ENCODE peak calls at places on chromosomes 12 and 14, in seven cellular contexts. O is HFF-Myc, E is HCT116, A is esophagus muscularis mucosa, C is lower leg skin, K is fibroblast of lung, J is breast epithelium. Q is an unnamed sample.

GRCh38 chr14:92890830-92891598 is 31.9 kb upstream of the CHGA start:
- DNase-seq in O (no peak), E (no peak), A (no peak), C (peak), K (no peak), J (no peak), Q (no peak)

GRCh38 chr12:57771271-57771872 is 533 bp downstream of the METTL1 start:
- DNase-seq in O (peak), E (peak), A (peak), C (peak), K (peak), J (peak), Q (peak)

GRCh38 chr14:76955575-76956252 is 72.8 kb downstream of the IRF2BPL start:
- DNase-seq in O (no peak), E (no peak), A (no peak), C (no peak), K (peak), J (no peak), Q (peak)

GRCh38 chr14:77570706-77571293 is 45.6 kb downstream of the SPTLC2 start:
- DNase-seq in O (no peak), E (no peak), A (peak), C (no peak), K (no peak), J (no peak), Q (no peak)

GRCh38 chr14:69320581-69321365 is 60.8 kb downstream of the GALNT16 start:
- DNase-seq in O (no peak), E (no peak), A (no peak), C (peak), K (no peak), J (no peak), Q (no peak)

GRCh38 chr14:39055786-39056474 is 47.1 kb downstream of the SEC23A start:
- DNase-seq in O (no peak), E (peak), A (no peak), C (no peak), K (peak), J (no peak), Q (no peak)

GRCh38 chr14:55347040-55347439 is 64.6 kb downstream of the ATG14 start:
- DNase-seq in O (no peak), E (no peak), A (no peak), C (no peak), K (no peak), J (no peak), Q (no peak)

GRCh38 chr12:72472350-72472749 is 200.2 kb downstream of the TRHDE start:
- DNase-seq in O (no peak), E (no peak), A (no peak), C (no peak), K (no peak), J (no peak), Q (peak)

GRCh38 chr14:39467889-39468524 is 35.8 kb upstream of the FBXO33 start:
- DNase-seq in O (no peak), E (peak), A (no peak), C (no peak), K (peak), J (no peak), Q (peak)

GRCh38 chr12:3311027-3311402 is 180.0 kb upstream of the PRMT8 start:
- DNase-seq in O (no peak), E (peak), A (no peak), C (no peak), K (no peak), J (peak), Q (no peak)

GRCh38 chr12:75813066-75813465 is 218.5 kb downstream of the PHLDA1 start:
- DNase-seq in O (no peak), E (no peak), A (no peak), C (no peak), K (no peak), J (no peak), Q (no peak)

GRCh38 chr12:107411792-107412535 is 273.6 kb upstream of the PWP1 start:
- DNase-seq in O (peak), E (no peak), A (no peak), C (no peak), K (peak), J (no peak), Q (peak)

GRCh38 chr12:4979737-4980136 is 63.9 kb upstream of the KCNA5 start:
- DNase-seq in O (no peak), E (no peak), A (no peak), C (no peak), K (no peak), J (no peak), Q (no peak)

GRCh38 chr12:5964913-5965900 is 20.1 kb upstream of the ANO2 start:
- DNase-seq in O (no peak), E (no peak), A (peak), C (no peak), K (no peak), J (no peak), Q (peak)

GRCh38 chr14:103199141-103199540 is 75.9 kb downstream of the TNFAIP2 start:
- DNase-seq in O (no peak), E (no peak), A (no peak), C (no peak), K (peak), J (no peak), Q (peak)

GRCh38 chr14:63513756-63514155 is 29.4 kb downstream of the PPP2R5E start:
- DNase-seq in O (no peak), E (no peak), A (no peak), C (no peak), K (no peak), J (no peak), Q (no peak)

GRCh38 chr12:107339932-107340331 is 246.6 kb upstream of the CRY1 start:
- DNase-seq in O (no peak), E (no peak), A (no peak), C (no peak), K (no peak), J (no peak), Q (no peak)

GRCh38 chr12:95634622-95635621 is 83.6 kb upstream of the USP44 start:
- DNase-seq in O (no peak), E (no peak), A (no peak), C (peak), K (peak), J (no peak), Q (peak)

DNA sequence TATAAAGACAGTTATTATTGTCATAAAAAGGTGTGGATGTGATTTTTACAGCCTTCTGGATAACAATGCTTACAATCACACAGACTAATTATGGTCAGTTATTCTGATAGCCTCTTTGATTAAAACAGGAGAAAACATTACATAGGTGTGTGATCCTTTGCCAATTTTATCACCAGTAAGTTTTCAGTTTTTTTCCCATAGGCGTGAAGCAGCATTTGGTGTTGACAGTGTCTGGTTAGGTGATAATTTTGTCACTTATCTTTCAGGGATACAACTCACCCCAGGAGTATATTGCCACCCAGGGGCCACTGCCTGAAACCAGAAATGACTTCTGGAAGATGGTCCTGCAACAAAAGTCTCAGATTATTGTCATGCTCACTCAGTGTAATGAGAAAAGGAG is 208.8 kb downstream of the EPS8 start:
- DNase-seq in O (no peak), E (no peak), A (no peak), C (no peak), K (no peak), J (no peak), Q (no peak)
- TF ChIP-seq CTCF in O (no peak), E (peak), A (no peak), C (no peak), K (no peak), J (no peak), Q (no peak)

DNA sequence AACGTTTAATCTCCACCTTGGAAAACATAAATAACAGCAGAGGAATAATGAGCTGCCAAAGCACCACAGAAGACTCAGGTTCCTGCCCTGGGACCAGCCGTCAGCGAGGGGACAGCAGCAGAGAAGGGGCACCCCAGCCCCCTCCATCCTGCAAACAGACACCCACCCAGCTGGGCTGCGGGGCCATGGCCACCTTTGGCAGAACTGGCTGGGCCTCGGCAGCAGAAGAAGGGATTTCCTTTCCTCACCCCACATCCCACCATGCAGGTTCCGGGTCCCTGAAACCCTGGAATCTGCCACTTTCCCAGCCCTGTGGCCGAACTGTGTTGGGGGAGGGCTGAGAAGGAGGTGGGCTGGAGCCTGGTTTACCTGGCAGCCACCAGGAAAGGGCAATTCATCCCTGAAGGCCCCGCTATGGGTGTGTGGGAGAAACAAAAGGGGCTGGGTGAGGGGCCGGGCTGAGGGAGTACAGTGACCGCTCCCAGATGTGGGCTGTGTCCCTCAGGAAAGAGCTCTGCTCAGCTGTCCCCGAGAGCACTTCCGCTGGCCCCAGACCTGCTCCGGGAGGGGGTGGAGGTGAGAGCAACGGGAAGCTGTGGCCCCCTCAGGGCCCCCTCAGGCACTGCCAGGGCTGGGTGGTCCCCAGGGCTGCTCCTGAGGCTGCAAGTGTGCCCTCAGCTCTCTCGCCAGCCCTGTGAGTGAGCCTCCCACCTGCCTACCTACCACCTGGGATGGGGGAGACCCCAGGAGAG is 3.8 kb downstream of the PGF start:
- DNase-seq in O (no peak), E (no peak), A (no peak), C (no peak), K (no peak), J (no peak), Q (no peak)
- H3K4me3 ChIP-seq in O (peak), E (no peak), A (no peak), C (no peak), K (no peak), J (peak), Q (no peak)

GRCh38 chr14:37237735-37238200 is 40.0 kb downstream of the MIPOL1 start:
- DNase-seq in O (no peak), E (no peak), A (no peak), C (no peak), K (no peak), J (no peak), Q (peak)

GRCh38 chr14:37230551-37231194 is 32.9 kb downstream of the MIPOL1 start:
- DNase-seq in O (peak), E (peak), A (no peak), C (no peak), K (peak), J (no peak), Q (peak)

GRCh38 chr14:37237094-37237493 is 39.4 kb downstream of the MIPOL1 start:
- DNase-seq in O (no peak), E (no peak), A (no peak), C (no peak), K (no peak), J (no peak), Q (no peak)

GRCh38 chr14:37234222-37234621 is 36.5 kb downstream of the MIPOL1 start:
- DNase-seq in O (no peak), E (no peak), A (no peak), C (no peak), K (no peak), J (no peak), Q (no peak)

DNA sequence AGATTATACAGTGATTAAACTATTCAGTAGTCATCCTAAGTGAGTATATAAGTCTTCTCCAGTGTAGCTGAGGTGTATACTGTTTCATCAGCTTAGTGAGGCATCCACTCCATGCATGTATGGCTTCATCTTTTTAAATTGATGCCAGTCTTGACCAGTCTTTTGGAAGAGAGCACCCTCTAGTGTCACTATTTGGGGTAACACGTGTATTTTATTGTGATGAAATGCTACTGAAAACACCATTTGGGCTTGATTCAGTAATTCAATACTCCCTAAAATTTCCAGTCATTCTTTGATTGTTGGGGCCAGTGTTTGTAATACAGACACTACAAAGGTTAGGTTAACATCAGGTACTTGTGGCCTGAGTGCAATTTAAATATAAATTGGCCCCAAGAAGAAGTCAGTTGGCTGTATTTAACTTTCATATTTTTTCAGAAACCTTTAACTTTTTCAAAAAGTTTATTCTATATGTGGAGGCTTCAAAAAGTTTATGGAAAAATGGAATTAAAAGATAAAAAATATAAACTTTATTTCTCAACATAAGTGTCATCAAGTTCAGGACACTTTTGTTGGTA is 35.3 kb downstream of the MIPOL1 start:
- DNase-seq in O (peak), E (peak), A (no peak), C (no peak), K (peak), J (no peak), Q (peak)
- TF ChIP-seq CTCF in O (peak), E (peak), A (peak), C (no peak), K (peak), J (peak), Q (peak)

GRCh38 chr12:14239935-14240872 is 125.3 kb upstream of the ATF7IP start:
- DNase-seq in O (no peak), E (no peak), A (no peak), C (no peak), K (no peak), J (no peak), Q (no peak)
- H3K4me3 ChIP-seq in O (no peak), E (no peak), A (peak), C (no peak), K (no peak), J (peak), Q (no peak)

DNA sequence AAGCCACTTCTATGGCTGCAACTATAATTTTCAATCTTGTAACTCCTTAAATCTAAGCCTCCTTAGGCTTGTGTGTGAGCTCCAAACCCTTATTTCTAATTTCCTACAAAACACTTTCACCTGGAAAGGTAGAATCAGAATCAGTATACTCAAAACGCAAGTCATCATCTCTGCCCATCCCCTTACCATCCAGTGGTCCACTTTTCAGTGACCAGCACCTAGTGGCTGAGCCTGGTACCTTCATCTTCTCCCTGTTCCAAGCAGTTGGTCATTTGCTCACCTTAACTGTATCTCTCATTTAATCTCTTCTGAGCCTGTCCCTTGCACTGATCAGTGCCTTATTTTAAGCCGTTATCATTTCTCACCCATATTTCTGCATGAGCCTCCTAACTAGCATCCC is 107.9 kb downstream of the PPM1H start:
- DNase-seq in O (no peak), E (no peak), A (no peak), C (no peak), K (no peak), J (no peak), Q (no peak)
- TF ChIP-seq CTCF in O (peak), E (no peak), A (no peak), C (no peak), K (no peak), J (no peak), Q (peak)

GRCh38 chr14:93956514-93957332 is 19.6 kb downstream of the ASB2 start:
- DNase-seq in O (no peak), E (no peak), A (no peak), C (no peak), K (no peak), J (no peak), Q (no peak)

GRCh38 chr14:93958567-93959238 is 17.7 kb downstream of the ASB2 start:
- DNase-seq in O (no peak), E (no peak), A (no peak), C (no peak), K (no peak), J (no peak), Q (no peak)

GRCh38 chr14:93959239-93960107 is 16.9 kb downstream of the ASB2 start:
- DNase-seq in O (peak), E (peak), A (no peak), C (no peak), K (peak), J (peak), Q (peak)

GRCh38 chr14:93957333-93957710 is 19.0 kb downstream of the ASB2 start:
- DNase-seq in O (no peak), E (no peak), A (no peak), C (no peak), K (no peak), J (no peak), Q (no peak)

GRCh38 chr14:93957751-93958566 is 18.4 kb downstream of the ASB2 start:
- DNase-seq in O (no peak), E (no peak), A (no peak), C (no peak), K (no peak), J (no peak), Q (no peak)
- H3K4me3 ChIP-seq in O (no peak), E (no peak), A (no peak), C (no peak), K (no peak), J (no peak), Q (no peak)